ENCODE peak calls at places on chromosomes 2 and 18, in four cellular contexts. U is SJSA1, G is IMR-90, M is AG08396. F is an unnamed sample.

GRCh38 chr2:227163998-227164744 is at the start of the genes COL4A3 and COL4A4:
- DNase-seq in G (no peak), U (no peak), M (peak; percentile 33), F (no peak)

GRCh38 chr18:13562494-13563029 is 163.8 kb downstream of the FAM210A start:
- DNase-seq in M (no peak), U (no peak), G (no peak), F (peak; percentile 72)

GRCh38 chr18:3250237-3251107 is 2.9 kb downstream of the MYL12A start:
- DNase-seq in U (no peak), M (peak; percentile 50), G (peak; percentile 80), F (no peak)

GRCh38 chr2:60819155-60819862 is 62.1 kb upstream of the REL start:
- DNase-seq in M (no peak), G (no peak), U (no peak), F (no peak)

GRCh38 chr2:68167186-68167585 is 9.5 kb downstream of the PNO1 start:
- DNase-seq in U (no peak), G (peak; percentile 50), M (no peak), F (no peak)

GRCh38 chr2:239814917-239815637 is 210.1 kb downstream of the NDUFA10 start:
- DNase-seq in U (peak; percentile 33), M (no peak), G (no peak), F (no peak)

GRCh38 chr2:121372756-121373353 is 87.9 kb upstream of the TFCP2L1 start:
- DNase-seq in U (no peak), M (no peak), G (no peak), F (no peak)

GRCh38 chr2:171254666-171255065 is 94.0 kb upstream of the TLK1 start:
- DNase-seq in G (no peak), U (no peak), M (no peak), F (no peak)

GRCh38 chr2:235468978-235469694 is 24.7 kb upstream of the AGAP1 start:
- DNase-seq in M (peak; percentile 87), G (peak; percentile 94), U (no peak), F (no peak)

GRCh38 chr2:136117909-136118818 is at the start of gene CXCR4:
- DNase-seq in M (peak; percentile 62), U (peak; percentile 58), G (peak; percentile 2), F (peak; percentile 48)

GRCh38 chr18:66219817-66220216 is 384.1 kb downstream of the CDH19 start:
- DNase-seq in M (no peak), U (no peak), G (no peak), F (no peak)

GRCh38 chr2:29066271-29066860 is 8.0 kb downstream of the PCARE start:
- DNase-seq in M (peak; percentile 47), G (peak; percentile 68), U (no peak), F (no peak)

F was measured in KBM-7.